ENCODE peak calls at places on chromosomes 11 and 22, in four cellular contexts. V, F, I and U are unnamed samples.

GRCh38 chr11:68302256-68303054 is 9.9 kb upstream of the LRP5 start:
- DNase-seq in F (no peak), V (peak), I (no peak), U (no peak)

GRCh38 chr11:98679673-98680072 is 341.1 kb upstream of the CNTN5 start:
- DNase-seq in V (no peak), F (no peak), I (no peak), U (no peak)

GRCh38 chr11:79439430-79439892 is 1.4 kb downstream of the TENM4 start:
- DNase-seq in F (no peak), I (peak), V (no peak), U (no peak)

GRCh38 chr22:26442086-26442756 is 13.2 kb downstream of the ASPHD2 start:
- DNase-seq in V (peak), I (no peak), F (no peak), U (no peak)

GRCh38 chr11:94254214-94254613 is 50.2 kb upstream of the IZUMO1R start:
- DNase-seq in F (no peak), I (no peak), V (no peak), U (no peak)

GRCh38 chr11:75001686-75002085 is 13.0 kb downstream of the NEU3 start:
- DNase-seq in F (no peak), V (no peak), I (no peak), U (no peak)

GRCh38 chr11:86671386-86672006 is 920 bp downstream of the ME3 start:
- DNase-seq in I (peak), V (no peak), F (no peak), U (no peak)

GRCh38 chr11:68843703-68844312 is 2.1 kb upstream of the CPT1A start:
- DNase-seq in V (no peak), F (peak), I (peak), U (peak)

GRCh38 chr11:78292109-78292803 is 103.5 kb downstream of the USP35 start:
- DNase-seq in F (no peak), V (no peak), I (no peak), U (no peak)

GRCh38 chr11:132022718-132023117 is 652.3 kb downstream of the NTM start:
- DNase-seq in F (no peak), V (no peak), I (no peak), U (no peak)

GRCh38 chr11:55481416-55481815 is 72.9 kb upstream of the OR4C15 start:
- DNase-seq in I (no peak), V (peak), F (no peak), U (no peak)

GRCh38 chr11:61972796-61973602 is 5.6 kb upstream of the FTH1 start:
- DNase-seq in F (no peak), I (no peak), V (peak), U (no peak)

GRCh38 chr22:49934891-49935557 is 16.6 kb downstream of the CRELD2 start:
- DNase-seq in F (peak), I (peak), V (no peak), U (no peak)

GRCh38 chr11:131910491-131911387 is 540.3 kb downstream of the NTM start:
- DNase-seq in I (peak), V (no peak), F (no peak), U (peak)

GRCh38 chr11:124669193-124669592 is 4.3 kb downstream of the SIAE start:
- DNase-seq in I (peak), F (no peak), V (peak), U (peak)

GRCh38 chr22:48824673-48825651 is 1002.7 kb downstream of the BRD1 start:
- DNase-seq in I (no peak), F (no peak), V (no peak), U (no peak)

GRCh38 chr11:44894217-44894617 is 56.5 kb downstream of the TP53I11 start:
- DNase-seq in F (peak), I (peak), V (peak), U (peak)

GRCh38 chr11:110903830-110904229 is 191.6 kb upstream of the ARHGAP20 start:
- DNase-seq in V (peak), I (no peak), F (no peak), U (no peak)

GRCh38 chr22:29914165-29914564 is 31.2 kb downstream of the MTMR3 start:
- DNase-seq in F (no peak), I (no peak), V (peak), U (no peak)

GRCh38 chr11:15278129-15278528 is 163.4 kb downstream of the INSC start:
- DNase-seq in V (no peak), F (no peak), I (no peak), U (no peak)

GRCh38 chr22:26401726-26402125 is 27.3 kb upstream of the ASPHD2 start:
- DNase-seq in I (no peak), F (no peak), V (no peak), U (no peak)

GRCh38 chr11:107496011-107496410 is 38.4 kb upstream of the CWF19L2 start:
- DNase-seq in V (peak), I (no peak), F (no peak), U (no peak)

GRCh38 chr11:77371646-77372045 is 70.2 kb upstream of the GDPD4 start:
- DNase-seq in F (no peak), V (no peak), I (no peak), U (no peak)

GRCh38 chr22:36610056-36610455 is 81.1 kb upstream of the EIF3D start:
- DNase-seq in V (no peak), I (no peak), F (no peak), U (no peak)
- TF ChIP-seq CTCF in V (no peak), I (no peak), F (no peak), U (no peak)

GRCh38 chr22:33299245-33299956 is 241.2 kb upstream of the SYN3 start:
- DNase-seq in I (no peak), F (no peak), V (peak), U (no peak)
- TF ChIP-seq CTCF in I (no peak), F (no peak), V (no peak), U (no peak)

GRCh38 chr22:22110548-22111266 is 128.1 kb upstream of the TOP3B start:
- DNase-seq in V (peak), I (peak), F (no peak), U (peak)

GRCh38 chr22:22111267-22111751 is 128.7 kb upstream of the TOP3B start:
- DNase-seq in I (no peak), F (no peak), V (peak), U (no peak)

GRCh38 chr22:22112533-22113294 is 130.1 kb upstream of the TOP3B start:
- DNase-seq in I (no peak), V (no peak), F (no peak), U (no peak)

GRCh38 chr22:22111983-22112382 is 129.4 kb upstream of the TOP3B start:
- DNase-seq in F (no peak), V (no peak), I (no peak), U (no peak)

DNA sequence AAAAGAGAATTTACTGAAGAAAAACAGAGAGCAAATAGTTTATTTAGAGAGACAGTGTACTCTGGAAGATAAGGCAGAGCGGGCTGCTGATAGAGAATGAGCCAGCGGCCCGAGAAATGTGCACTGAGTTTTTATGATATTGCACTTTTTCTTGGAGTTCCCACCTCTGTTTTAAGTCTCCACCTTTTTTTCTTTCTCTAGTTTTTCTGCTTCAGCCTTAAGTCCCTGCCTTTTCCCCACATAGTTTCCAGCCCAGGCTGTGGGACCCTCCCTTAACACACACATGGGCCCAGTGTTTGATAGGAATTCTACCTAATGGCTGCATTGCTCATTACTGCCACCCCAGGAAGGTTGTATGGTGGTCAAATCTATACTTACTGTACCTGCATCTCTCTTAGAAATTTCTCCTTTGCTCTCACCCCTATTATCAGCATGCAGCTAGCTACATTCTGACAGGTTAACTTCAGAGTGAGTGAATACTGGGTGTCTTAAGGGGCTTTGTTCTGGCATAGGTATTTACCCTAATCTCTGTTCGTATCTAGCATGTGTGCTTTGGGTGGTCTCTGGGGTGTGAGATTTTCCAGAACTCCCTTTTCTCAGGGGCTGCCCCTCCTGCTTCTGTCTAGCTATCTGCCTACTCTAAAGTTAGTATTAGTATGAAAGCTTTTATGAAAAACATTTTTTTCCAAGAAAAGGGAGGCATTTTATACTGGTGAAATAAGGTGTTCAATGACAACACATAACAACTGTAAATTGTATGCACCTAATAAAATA is 127.3 kb upstream of the TOP3B start:
- DNase-seq in F (no peak), I (no peak), V (peak), U (no peak)
- TF ChIP-seq CTCF in F (no peak), I (peak), V (peak), U (peak)

DNA sequence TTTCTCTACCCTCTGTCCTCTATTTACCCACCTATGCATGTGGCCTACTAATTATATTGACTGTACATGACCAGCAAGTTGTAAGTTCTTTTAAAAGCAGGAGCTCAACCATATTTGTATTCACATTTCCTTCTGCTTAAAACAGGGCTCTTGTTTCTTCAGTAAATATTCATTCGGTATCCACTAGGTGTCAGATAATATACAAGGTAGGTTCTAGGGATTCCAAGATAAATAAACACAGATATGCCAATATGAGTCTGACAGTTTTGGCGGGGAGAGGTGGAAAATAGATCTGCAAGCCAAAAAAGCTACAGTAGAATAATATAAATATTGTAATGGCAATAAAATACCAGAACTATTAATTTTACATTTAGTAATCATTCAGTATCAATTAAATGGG is 15.3 kb upstream of the RAB30 start:
- DNase-seq in F (no peak), V (peak), I (no peak), U (no peak)
- TF ChIP-seq CTCF in F (no peak), V (no peak), I (no peak), U (peak)

DNA sequence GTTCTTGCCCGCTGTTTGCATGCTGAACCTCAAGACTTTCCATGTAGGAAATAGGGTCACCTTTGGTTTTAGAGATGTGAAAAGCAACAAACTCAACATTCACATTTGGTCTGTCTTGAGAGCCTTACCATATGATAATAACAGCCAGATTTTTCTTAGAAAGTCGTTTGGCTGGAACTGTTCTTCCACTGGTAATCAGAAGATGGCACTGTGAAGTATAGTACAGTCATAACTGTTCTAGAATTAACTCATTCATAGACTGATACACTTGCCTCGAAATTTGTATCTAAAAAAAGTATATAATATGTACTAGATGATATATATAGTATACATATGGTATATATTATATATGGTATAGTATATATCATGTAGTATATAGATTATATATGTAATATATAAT is 12.3 kb downstream of the LUZP2 start:
- DNase-seq in F (no peak), I (no peak), V (peak), U (no peak)
- TF ChIP-seq CTCF in F (no peak), I (no peak), V (peak), U (no peak)

GRCh38 chr11:2551131-2551530 is 106.3 kb downstream of the KCNQ1 start:
- DNase-seq in F (no peak), V (no peak), I (no peak), U (no peak)

GRCh38 chr11:2554338-2555240 is 109.8 kb downstream of the KCNQ1 start:
- DNase-seq in V (peak), F (no peak), I (no peak), U (no peak)

GRCh38 chr11:2553886-2554285 is 109.1 kb downstream of the KCNQ1 start:
- DNase-seq in I (no peak), F (no peak), V (no peak), U (no peak)

GRCh38 chr11:2552202-2552601 is 107.4 kb downstream of the KCNQ1 start:
- DNase-seq in F (no peak), I (no peak), V (no peak), U (no peak)

DNA sequence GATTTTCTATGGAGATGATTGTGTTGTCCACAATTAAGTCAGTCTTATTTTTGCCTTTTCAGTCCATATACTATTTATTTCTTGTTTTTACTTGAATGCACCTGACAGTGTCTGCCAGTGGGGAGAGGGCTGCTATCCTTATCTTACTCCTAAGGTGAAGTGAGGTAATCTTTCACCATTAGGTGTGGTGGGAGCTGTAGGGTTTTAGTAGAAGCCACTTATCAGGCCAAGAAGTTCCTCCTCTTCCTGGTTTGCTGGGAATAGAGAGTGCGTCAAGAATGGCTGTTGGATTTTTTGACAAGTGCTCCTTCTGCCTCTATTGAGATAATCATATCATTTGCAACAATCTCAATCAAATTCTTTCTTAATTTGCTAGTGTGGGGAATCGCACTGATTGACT is 108.4 kb downstream of the KCNQ1 start:
- DNase-seq in F (no peak), I (no peak), V (no peak), U (no peak)
- TF ChIP-seq CTCF in F (no peak), I (no peak), V (no peak), U (no peak)

GRCh38 chr11:19551454-19551853 is 161.2 kb upstream of the NAV2 start:
- DNase-seq in V (no peak), F (no peak), I (no peak), U (no peak)

GRCh38 chr11:19555266-19555665 is 157.4 kb upstream of the NAV2 start:
- DNase-seq in F (no peak), V (no peak), I (no peak), U (no peak)

GRCh38 chr11:19552100-19552499 is 160.5 kb upstream of the NAV2 start:
- DNase-seq in F (no peak), V (no peak), I (no peak), U (no peak)

GRCh38 chr11:19552684-19553083 is 160.0 kb upstream of the NAV2 start:
- DNase-seq in F (no peak), I (no peak), V (no peak), U (no peak)

GRCh38 chr11:19553683-19554333 is 158.8 kb upstream of the NAV2 start:
- DNase-seq in V (peak), I (peak), F (peak), U (peak)
- TF ChIP-seq CTCF in V (peak), I (peak), F (peak), U (peak)